ENCODE peak calls at places on chromosomes 13 and 19, in seven cellular contexts. One of them, this sample, is unnamed.
A peak's percentile ranks its signal among the peaks of the same experiment; 100 is the strongest.

GRCh38 chr13:98171806-98172569 is 5.1 kb downstream of the RNF113B start:
- DNase-seq in lung: peak; percentile 45
- DNase-seq in upper lobe of left lung: peak; percentile 57
- DNase-seq in heart right ventricle: peak; percentile 39
- DNase-seq in CD4-positive, alpha-beta T cell: no peak
- DNase-seq in PC-3: no peak
- DNase-seq in gastrocnemius medialis: peak; percentile 29
- DNase-seq in this sample: no peak

GRCh38 chr19:31641591-31641990 is 292.4 kb upstream of the TSHZ3 start:
- DNase-seq in CD4-positive, alpha-beta T cell: no peak
- DNase-seq in gastrocnemius medialis: no peak
- DNase-seq in upper lobe of left lung: no peak
- DNase-seq in lung: no peak
- DNase-seq in PC-3: no peak
- DNase-seq in heart right ventricle: no peak
- DNase-seq in this sample: no peak

GRCh38 chr13:67228909-67229308 is 1.2 kb downstream of the PCDH9 start:
- DNase-seq in lung: no peak
- DNase-seq in CD4-positive, alpha-beta T cell: no peak
- DNase-seq in gastrocnemius medialis: no peak
- DNase-seq in heart right ventricle: no peak
- DNase-seq in upper lobe of left lung: no peak
- DNase-seq in PC-3: no peak
- DNase-seq in this sample: no peak

GRCh38 chr13:35164324-35164932 is 222.4 kb downstream of the NBEA start:
- DNase-seq in lung: no peak
- DNase-seq in PC-3: peak; percentile 63
- DNase-seq in CD4-positive, alpha-beta T cell: no peak
- DNase-seq in heart right ventricle: no peak
- DNase-seq in gastrocnemius medialis: no peak
- DNase-seq in upper lobe of left lung: no peak
- DNase-seq in this sample: no peak

GRCh38 chr19:31377736-31378135 is 28.5 kb upstream of the TSHZ3 start:
- DNase-seq in upper lobe of left lung: no peak
- DNase-seq in PC-3: no peak
- DNase-seq in heart right ventricle: no peak
- DNase-seq in lung: no peak
- DNase-seq in CD4-positive, alpha-beta T cell: no peak
- DNase-seq in gastrocnemius medialis: no peak
- DNase-seq in this sample: no peak

GRCh38 chr13:29428310-29428991 is 167.0 kb downstream of the SLC7A1 start:
- DNase-seq in CD4-positive, alpha-beta T cell: no peak
- DNase-seq in gastrocnemius medialis: no peak
- DNase-seq in upper lobe of left lung: peak; percentile 65
- DNase-seq in PC-3: no peak
- DNase-seq in heart right ventricle: peak; percentile 53
- DNase-seq in lung: no peak
- DNase-seq in this sample: no peak

GRCh38 chr19:53091855-53092254 is 11.4 kb downstream of the ZNF160 start:
- DNase-seq in heart right ventricle: no peak
- DNase-seq in upper lobe of left lung: no peak
- DNase-seq in gastrocnemius medialis: no peak
- DNase-seq in CD4-positive, alpha-beta T cell: no peak
- DNase-seq in lung: no peak
- DNase-seq in PC-3: no peak
- DNase-seq in this sample: no peak

GRCh38 chr13:95296326-95296939 is 4.8 kb downstream of the ABCC4 start:
- DNase-seq in CD4-positive, alpha-beta T cell: peak; percentile 3
- DNase-seq in PC-3: peak; percentile 54
- DNase-seq in heart right ventricle: peak; percentile 38
- DNase-seq in lung: peak; percentile 64
- DNase-seq in gastrocnemius medialis: peak; percentile 75
- DNase-seq in upper lobe of left lung: no peak
- DNase-seq in this sample: no peak

GRCh38 chr19:6417713-6418561 is 6.7 kb downstream of the KHSRP start:
- DNase-seq in heart right ventricle: no peak
- DNase-seq in CD4-positive, alpha-beta T cell: no peak
- DNase-seq in gastrocnemius medialis: no peak
- DNase-seq in lung: no peak
- DNase-seq in PC-3: peak; percentile 29
- DNase-seq in upper lobe of left lung: peak; percentile 77
- DNase-seq in this sample: peak; percentile 42

GRCh38 chr13:66693656-66694055 is 536.5 kb downstream of the PCDH9 start:
- DNase-seq in heart right ventricle: no peak
- DNase-seq in lung: no peak
- DNase-seq in PC-3: no peak
- DNase-seq in upper lobe of left lung: no peak
- DNase-seq in gastrocnemius medialis: no peak
- DNase-seq in CD4-positive, alpha-beta T cell: no peak
- DNase-seq in this sample: no peak

GRCh38 chr13:47004022-47004421 is 107.2 kb upstream of the HTR2A start:
- DNase-seq in lung: no peak
- DNase-seq in heart right ventricle: no peak
- DNase-seq in CD4-positive, alpha-beta T cell: no peak
- DNase-seq in gastrocnemius medialis: no peak
- DNase-seq in PC-3: peak; percentile 11
- DNase-seq in upper lobe of left lung: no peak
- DNase-seq in this sample: no peak

GRCh38 chr19:49518033-49518432 is 5.6 kb downstream of the FCGRT start:
- DNase-seq in heart right ventricle: no peak
- DNase-seq in lung: no peak
- DNase-seq in CD4-positive, alpha-beta T cell: no peak
- DNase-seq in PC-3: no peak
- DNase-seq in gastrocnemius medialis: no peak
- DNase-seq in upper lobe of left lung: no peak
- DNase-seq in this sample: no peak

GRCh38 chr19:47564081-47564480 is 8.9 kb downstream of the ZNF541 start:
- DNase-seq in upper lobe of left lung: no peak
- DNase-seq in CD4-positive, alpha-beta T cell: no peak
- DNase-seq in lung: no peak
- DNase-seq in heart right ventricle: no peak
- DNase-seq in PC-3: no peak
- DNase-seq in gastrocnemius medialis: no peak
- DNase-seq in this sample: peak; percentile 52

GRCh38 chr13:100409132-100409531 is 179.5 kb downstream of the GGACT start:
- DNase-seq in gastrocnemius medialis: no peak
- DNase-seq in heart right ventricle: no peak
- DNase-seq in CD4-positive, alpha-beta T cell: no peak
- DNase-seq in PC-3: no peak
- DNase-seq in upper lobe of left lung: no peak
- DNase-seq in lung: no peak
- DNase-seq in this sample: no peak

GRCh38 chr19:10352764-10353671 is 13.6 kb upstream of the ICAM3 start:
- DNase-seq in heart right ventricle: peak; percentile 87
- DNase-seq in lung: no peak
- DNase-seq in gastrocnemius medialis: peak; percentile 50
- DNase-seq in PC-3: no peak
- DNase-seq in upper lobe of left lung: peak; percentile 80
- DNase-seq in CD4-positive, alpha-beta T cell: no peak
- DNase-seq in this sample: no peak

GRCh38 chr19:850221-850978 is 1.7 kb upstream of the ELANE start:
- DNase-seq in PC-3: peak; percentile 57
- DNase-seq in CD4-positive, alpha-beta T cell: no peak
- DNase-seq in lung: peak; percentile 87
- DNase-seq in heart right ventricle: peak; percentile 92
- DNase-seq in upper lobe of left lung: peak; percentile 92
- DNase-seq in gastrocnemius medialis: peak; percentile 86
- DNase-seq in this sample: peak; percentile 89

GRCh38 chr19:52237197-52237596 is 32.2 kb upstream of the ZNF766 start:
- DNase-seq in CD4-positive, alpha-beta T cell: no peak
- DNase-seq in heart right ventricle: no peak
- DNase-seq in gastrocnemius medialis: no peak
- DNase-seq in PC-3: no peak
- DNase-seq in upper lobe of left lung: no peak
- DNase-seq in lung: no peak
- DNase-seq in this sample: no peak

GRCh38 chr13:23808803-23809202 is 80.4 kb downstream of the MIPEP start:
- DNase-seq in lung: no peak
- DNase-seq in gastrocnemius medialis: no peak
- DNase-seq in heart right ventricle: no peak
- DNase-seq in upper lobe of left lung: no peak
- DNase-seq in CD4-positive, alpha-beta T cell: no peak
- DNase-seq in PC-3: no peak
- DNase-seq in this sample: no peak

GRCh38 chr13:23813635-23814034 is 75.6 kb downstream of the MIPEP start:
- DNase-seq in CD4-positive, alpha-beta T cell: no peak
- DNase-seq in lung: no peak
- DNase-seq in gastrocnemius medialis: no peak
- DNase-seq in PC-3: no peak
- DNase-seq in heart right ventricle: no peak
- DNase-seq in upper lobe of left lung: no peak
- DNase-seq in this sample: no peak

GRCh38 chr13:23811366-23812027 is 77.7 kb downstream of the MIPEP start:
- DNase-seq in gastrocnemius medialis: no peak
- DNase-seq in lung: no peak
- DNase-seq in CD4-positive, alpha-beta T cell: no peak
- DNase-seq in upper lobe of left lung: no peak
- DNase-seq in heart right ventricle: no peak
- DNase-seq in PC-3: peak; percentile 70
- DNase-seq in this sample: no peak

GRCh38 chr13:23806874-23807522 is 82.2 kb downstream of the MIPEP start:
- DNase-seq in PC-3: no peak
- DNase-seq in lung: no peak
- DNase-seq in heart right ventricle: no peak
- DNase-seq in upper lobe of left lung: no peak
- DNase-seq in CD4-positive, alpha-beta T cell: no peak
- DNase-seq in gastrocnemius medialis: no peak
- DNase-seq in this sample: no peak

DNA sequence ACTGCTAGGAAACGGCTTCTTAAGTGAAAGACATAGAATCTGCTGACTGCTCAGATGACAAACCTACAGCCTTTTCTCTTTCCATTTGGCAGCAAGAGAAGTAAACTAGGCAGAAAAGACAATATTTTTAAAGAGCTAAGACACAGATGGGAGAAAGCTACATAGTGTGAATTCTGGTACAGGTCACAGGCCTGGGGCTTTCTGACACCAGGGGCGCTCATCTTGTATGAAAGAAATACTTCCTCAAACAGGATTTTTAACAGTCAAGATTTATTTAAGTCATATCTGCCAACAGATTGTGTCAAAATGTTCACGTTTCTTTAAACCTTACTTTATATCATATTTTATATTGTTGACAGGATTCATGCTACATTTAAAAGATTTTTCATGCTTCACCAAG is 78.4 kb downstream of the MIPEP start:
- DNase-seq in gastrocnemius medialis: no peak
- DNase-seq in CD4-positive, alpha-beta T cell: no peak
- DNase-seq in lung: no peak
- DNase-seq in upper lobe of left lung: no peak
- DNase-seq in PC-3: no peak
- DNase-seq in heart right ventricle: no peak
- DNase-seq in this sample: no peak
- TF ChIP-seq CTCF in gastrocnemius medialis: no peak
- TF ChIP-seq CTCF in CD4-positive, alpha-beta T cell: no peak
- TF ChIP-seq CTCF in lung: no peak
- TF ChIP-seq CTCF in upper lobe of left lung: no peak
- TF ChIP-seq CTCF in PC-3: peak; percentile 43
- TF ChIP-seq CTCF in heart right ventricle: peak; percentile 17
- TF ChIP-seq CTCF in this sample: no peak

DNA sequence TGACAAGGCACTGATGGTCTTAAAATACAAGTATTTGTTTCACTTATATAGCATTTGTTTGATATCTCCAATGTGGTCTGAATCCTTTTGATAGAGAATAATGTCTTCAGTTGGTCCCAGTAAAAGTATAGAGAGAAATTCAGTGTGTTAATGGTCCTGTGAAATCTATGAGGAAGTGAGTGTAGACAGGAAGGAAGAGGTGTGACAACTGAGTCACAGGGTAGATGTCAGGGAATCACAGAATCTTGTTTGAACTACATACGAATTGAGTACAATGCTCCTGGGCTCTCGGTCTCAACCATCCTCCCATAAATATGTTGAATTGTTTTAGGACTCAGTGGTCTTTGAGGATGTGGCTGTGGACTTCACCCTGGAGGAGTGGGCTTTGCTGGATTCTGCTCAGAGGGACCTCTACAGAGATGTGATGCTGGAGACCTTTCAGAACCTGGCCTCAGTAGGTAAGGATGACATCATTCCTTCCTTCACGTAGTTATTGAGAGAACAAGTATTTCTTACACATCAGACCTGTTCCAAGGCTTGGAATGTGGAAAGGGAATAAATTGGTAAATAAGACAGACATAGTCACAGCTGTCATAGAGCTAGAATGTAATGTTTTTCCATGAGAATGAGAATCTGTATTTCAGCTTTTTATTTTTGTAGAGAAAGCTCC is 9.1 kb downstream of the ZNF555 start:
- DNase-seq in gastrocnemius medialis: no peak
- DNase-seq in heart right ventricle: no peak
- DNase-seq in PC-3: no peak
- DNase-seq in upper lobe of left lung: no peak
- DNase-seq in lung: no peak
- DNase-seq in CD4-positive, alpha-beta T cell: no peak
- DNase-seq in this sample: no peak
- H3K9me3 ChIP-seq in gastrocnemius medialis: peaks cover 22% of the 10 kb centered on the region
- H3K9me3 ChIP-seq in heart right ventricle: peaks cover 46% of the 10 kb centered on the region
- H3K9me3 ChIP-seq in PC-3: peaks cover 38% of the 10 kb centered on the region
- H3K9me3 ChIP-seq in upper lobe of left lung: peaks cover 78% of the 10 kb centered on the region
- H3K9me3 ChIP-seq in lung: peaks cover 39% of the 10 kb centered on the region
- H3K9me3 ChIP-seq in CD4-positive, alpha-beta T cell: peaks cover 38% of the 10 kb centered on the region
- H3K9me3 ChIP-seq in this sample: no peaks in the 10 kb centered on the region

DNA sequence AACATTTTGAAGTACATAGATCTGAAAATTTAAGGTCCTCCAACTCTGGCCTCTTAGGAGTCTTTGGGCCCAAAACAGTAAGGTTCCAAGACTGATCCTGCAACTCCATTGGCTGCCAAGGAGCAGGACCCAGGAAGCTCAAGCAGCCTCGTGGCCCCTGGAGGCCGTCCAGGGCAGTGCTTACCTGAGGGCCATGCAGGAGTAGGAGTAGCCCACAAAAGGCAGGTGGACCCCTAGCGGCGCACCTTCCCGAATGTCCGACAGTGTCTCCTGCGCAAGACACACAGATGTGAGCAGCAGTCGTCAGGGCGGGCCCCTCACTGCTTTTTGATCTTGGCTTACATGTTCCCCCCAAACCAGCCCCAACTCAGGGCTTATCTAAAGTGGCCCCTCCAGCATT is 5.7 kb upstream of the SIX5 start:
- DNase-seq in CD4-positive, alpha-beta T cell: no peak
- DNase-seq in PC-3: no peak
- DNase-seq in gastrocnemius medialis: no peak
- DNase-seq in upper lobe of left lung: no peak
- DNase-seq in lung: no peak
- DNase-seq in heart right ventricle: no peak
- DNase-seq in this sample: peak; percentile 35
- TF ChIP-seq CTCF in CD4-positive, alpha-beta T cell: no peak
- TF ChIP-seq CTCF in PC-3: no peak
- TF ChIP-seq CTCF in gastrocnemius medialis: no peak
- TF ChIP-seq CTCF in upper lobe of left lung: no peak
- TF ChIP-seq CTCF in lung: no peak
- TF ChIP-seq CTCF in heart right ventricle: no peak
- TF ChIP-seq CTCF in this sample: no peak

GRCh38 chr19:56899943-56900342 is 59.4 kb upstream of the PEG3 start:
- DNase-seq in lung: no peak
- DNase-seq in PC-3: no peak
- DNase-seq in heart right ventricle: no peak
- DNase-seq in CD4-positive, alpha-beta T cell: no peak
- DNase-seq in gastrocnemius medialis: no peak
- DNase-seq in upper lobe of left lung: no peak
- DNase-seq in this sample: no peak

GRCh38 chr19:56900573-56901097 is 60.1 kb upstream of the PEG3 start:
- DNase-seq in heart right ventricle: no peak
- DNase-seq in PC-3: no peak
- DNase-seq in gastrocnemius medialis: no peak
- DNase-seq in lung: no peak
- DNase-seq in CD4-positive, alpha-beta T cell: no peak
- DNase-seq in upper lobe of left lung: no peak
- DNase-seq in this sample: no peak

GRCh38 chr19:56905616-56906015 is 65.1 kb upstream of the PEG3 start:
- DNase-seq in PC-3: no peak
- DNase-seq in lung: no peak
- DNase-seq in upper lobe of left lung: no peak
- DNase-seq in CD4-positive, alpha-beta T cell: no peak
- DNase-seq in gastrocnemius medialis: no peak
- DNase-seq in heart right ventricle: no peak
- DNase-seq in this sample: no peak
- H3K9me3 ChIP-seq in PC-3: peaks cover 27% of the 10 kb centered on the region
- H3K9me3 ChIP-seq in lung: peaks cover 14% of the 10 kb centered on the region
- H3K9me3 ChIP-seq in upper lobe of left lung: peaks cover 4% of the 10 kb centered on the region
- H3K9me3 ChIP-seq in CD4-positive, alpha-beta T cell: peaks cover 13% of the 10 kb centered on the region
- H3K9me3 ChIP-seq in gastrocnemius medialis: no peaks in the 10 kb centered on the region
- H3K9me3 ChIP-seq in heart right ventricle: no peaks in the 10 kb centered on the region
- H3K9me3 ChIP-seq in this sample: no peaks in the 10 kb centered on the region